ENCODE peak calls at places on chromosomes 6 and 20, in five cellular contexts. Y is ovary, I is Peyer's patch, N is AG04450, B is fibroblast of the aortic adventitia. G is an unnamed sample.

GRCh38 chr6:127177030-127177928 is 58.8 kb downstream of the RSPO3 start:
- DNase-seq in Y (no peak), I (no peak), N (no peak), B (peak), G (peak)

GRCh38 chr6:17020889-17021538 is 80.8 kb upstream of the STMND1 start:
- DNase-seq in Y (no peak), I (no peak), N (no peak), B (no peak), G (no peak)

GRCh38 chr20:11144114-11144513 is 470.3 kb upstream of the JAG1 start:
- DNase-seq in Y (peak), I (no peak), N (peak), B (peak), G (peak)

GRCh38 chr6:41824571-41825569 is 37.4 kb downstream of the TOMM6 start:
- DNase-seq in Y (no peak), I (no peak), N (no peak), B (no peak), G (no peak)

GRCh38 chr20:59735917-59736316 is 131.6 kb downstream of the PHACTR3 start:
- DNase-seq in Y (no peak), I (peak), N (no peak), B (no peak), G (no peak)

GRCh38 chr6:16760536-16761468 is at the start of gene ATXN1:
- DNase-seq in Y (peak), I (peak), N (no peak), B (no peak), G (no peak)

GRCh38 chr6:119012521-119012920 is 65.9 kb downstream of the FAM184A start:
- DNase-seq in Y (no peak), I (no peak), N (no peak), B (no peak), G (no peak)

GRCh38 chr6:137798846-137799245 is 68.2 kb upstream of the TNFAIP3 start:
- DNase-seq in Y (no peak), I (no peak), N (no peak), B (no peak), G (no peak)

GRCh38 chr6:47106721-47107197 is 64.6 kb upstream of the ADGRF1 start:
- DNase-seq in Y (no peak), I (no peak), N (no peak), B (no peak), G (no peak)

GRCh38 chr20:61582196-61582923 is 330.3 kb downstream of the CDH4 start:
- DNase-seq in Y (no peak), I (no peak), N (no peak), B (no peak), G (no peak)

GRCh38 chr6:45115696-45116095 is 212.4 kb upstream of the RUNX2 start:
- DNase-seq in Y (no peak), I (no peak), N (no peak), B (peak), G (no peak)

GRCh38 chr20:36847710-36848040 is 28.3 kb upstream of the TLDC2 start:
- DNase-seq in Y (no peak), I (no peak), N (no peak), B (peak), G (no peak)

GRCh38 chr6:75204959-75205775 is 686 bp downstream of the COL12A1 start:
- DNase-seq in Y (peak), I (peak), N (peak), B (peak), G (no peak)

GRCh38 chr6:15026832-15027231 is 219.0 kb upstream of the JARID2 start:
- DNase-seq in Y (no peak), I (no peak), N (peak), B (peak), G (no peak)

GRCh38 chr20:57908226-57908625 is 198.4 kb upstream of the PMEPA1 start:
- DNase-seq in Y (no peak), I (no peak), N (no peak), B (no peak), G (no peak)

GRCh38 chr20:61451953-61452352 is 199.9 kb downstream of the CDH4 start:
- DNase-seq in Y (no peak), I (no peak), N (no peak), B (no peak), G (no peak)

GRCh38 chr20:35823147-35823546 is 51.3 kb downstream of the PHF20 start:
- DNase-seq in Y (no peak), I (no peak), N (no peak), B (no peak), G (no peak)

GRCh38 chr6:116033687-116034303 is 26.9 kb downstream of the FRK start:
- DNase-seq in Y (no peak), I (no peak), N (no peak), B (no peak), G (no peak)

GRCh38 chr6:55636406-55637102 is 57.6 kb upstream of the HMGCLL1 start:
- DNase-seq in Y (no peak), I (no peak), N (peak), B (peak), G (no peak)

GRCh38 chr20:48787861-48788375 is 39.9 kb downstream of the PREX1 start:
- DNase-seq in Y (no peak), I (no peak), N (no peak), B (peak), G (peak)

GRCh38 chr6:45199554-45199953 is 128.6 kb upstream of the RUNX2 start:
- DNase-seq in Y (no peak), I (no peak), N (no peak), B (no peak), G (no peak)

GRCh38 chr6:160135922-160136655 is 14.5 kb downstream of the SLC22A1 start:
- DNase-seq in Y (no peak), I (no peak), N (no peak), B (no peak), G (no peak)

GRCh38 chr6:19694697-19695096 is 142.5 kb upstream of the ID4 start:
- DNase-seq in Y (no peak), I (no peak), N (no peak), B (no peak), G (no peak)

GRCh38 chr6:19691465-19692167 is 145.6 kb upstream of the ID4 start:
- DNase-seq in Y (no peak), I (no peak), N (no peak), B (peak), G (no peak)

GRCh38 chr6:19692506-19693298 is 144.5 kb upstream of the ID4 start:
- DNase-seq in Y (no peak), I (no peak), N (no peak), B (no peak), G (no peak)

DNA sequence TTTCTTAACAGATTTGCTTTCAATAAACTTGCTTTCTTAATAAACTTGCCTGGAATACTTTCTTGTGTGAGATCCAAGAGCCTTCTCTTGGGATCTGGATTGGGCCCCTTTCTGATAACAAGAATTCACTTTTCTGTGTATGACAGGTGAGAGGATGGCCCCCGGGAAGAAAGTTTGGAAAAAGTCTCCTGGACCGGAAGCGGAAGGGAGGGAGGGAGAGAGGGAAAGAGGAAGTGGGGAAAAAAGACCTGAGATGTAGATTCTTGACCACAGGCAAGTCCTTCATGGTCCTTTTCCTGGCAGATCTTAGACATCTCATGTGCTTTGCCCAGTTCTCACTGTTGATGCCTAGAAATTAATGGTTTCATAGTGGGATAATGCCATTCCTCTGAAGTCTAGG is 146.5 kb upstream of the ID4 start:
- DNase-seq in Y (no peak), I (no peak), N (no peak), B (no peak), G (no peak)
- H3K4me3 ChIP-seq in Y (no peak), I (no peak), N (no peak), B (no peak), G (no peak)

GRCh38 chr6:35775031-35775430 is 1.4 kb upstream of the CLPSL2 start:
- DNase-seq in Y (no peak), I (no peak), N (no peak), B (no peak), G (no peak)
- TF ChIP-seq CTCF in Y (no peak), I (no peak), N (no peak), B (no peak), G (no peak)

GRCh38 chr6:157848693-157849092 is 25.6 kb downstream of the SNX9 start:
- DNase-seq in Y (no peak), I (no peak), N (no peak), B (no peak), G (no peak)
- H3K4me3 ChIP-seq in Y (no peak), I (no peak), N (no peak), B (no peak), G (no peak)

GRCh38 chr6:1686117-1687098 is 76.7 kb downstream of the FOXC1 start:
- DNase-seq in Y (no peak), I (no peak), N (peak), B (peak), G (peak)
- TF ChIP-seq CTCF in Y (no peak), I (no peak), N (peak), B (peak), G (peak)